ENCODE peak calls at places on chromosome 11, in nine cellular contexts. B is heart right ventricle, N is endodermal cell, G is colonic mucosa, M is stomach, S is body of pancreas, V is endothelial cell of umbilical vein, Y is astrocyte, T is H9. J is an unnamed sample.

GRCh38 chr11:2212411-2213251 is 41.0 kb upstream of the TH start:
- DNase-seq in B (peak; percentile 2), N (peak; percentile 48), G (peak; percentile 18), M (peak; percentile 55), S (peak; percentile 30), V (no peak), Y (no peak), T (peak; percentile 23), J (peak; percentile 34)

GRCh38 chr11:122232985-122233384 is 117.0 kb upstream of the BLID start:
- DNase-seq in B (no peak), N (no peak), G (no peak), M (no peak), S (no peak), V (no peak), Y (no peak), T (no peak), J (no peak)

GRCh38 chr11:17764446-17765218 is 30.1 kb downstream of the KCNC1 start:
- DNase-seq in B (no peak), N (no peak), G (no peak), M (no peak), S (no peak), V (no peak), Y (no peak), T (no peak), J (no peak)

GRCh38 chr11:94185387-94186084 is 56.9 kb downstream of the PANX1 start:
- DNase-seq in B (no peak), N (no peak), G (no peak), M (no peak), S (no peak), V (no peak), Y (peak; percentile 90), T (no peak), J (no peak)

GRCh38 chr11:13668957-13669521 is 571 bp downstream of the FAR1 start:
- DNase-seq in B (peak; percentile 16), N (peak; percentile 70), G (peak; percentile 76), M (peak; percentile 41), S (peak; percentile 34), V (peak; percentile 45), Y (no peak), T (no peak), J (peak; percentile 61)

GRCh38 chr11:63939351-63939920 is 634 bp downstream of the NAA40 start:
- DNase-seq in B (no peak), N (no peak), G (peak; percentile 46), M (no peak), S (peak; percentile 22), V (peak; percentile 31), Y (no peak), T (peak; percentile 44), J (peak; percentile 53)

GRCh38 chr11:70574725-70575347 is 176.5 kb downstream of the CTTN start:
- DNase-seq in B (no peak), N (peak; percentile 44), G (no peak), M (no peak), S (no peak), V (no peak), Y (no peak), T (no peak), J (no peak)

GRCh38 chr11:47918370-47918690 is 62.0 kb upstream of the PTPRJ start:
- DNase-seq in B (no peak), N (no peak), G (no peak), M (no peak), S (no peak), V (no peak), Y (no peak), T (no peak), J (no peak)

GRCh38 chr11:2910401-2910955 is 18.7 kb downstream of the PHLDA2 start:
- DNase-seq in B (no peak), N (no peak), G (no peak), M (no peak), S (no peak), V (no peak), Y (no peak), T (no peak), J (no peak)

GRCh38 chr11:2798951-2799761 is 86.4 kb downstream of the CDKN1C start:
- DNase-seq in B (no peak), N (peak; percentile 37), G (peak; percentile 12), M (peak; percentile 21), S (no peak), V (no peak), Y (peak; percentile 23), T (peak; percentile 17), J (no peak)

GRCh38 chr11:19931141-19931767 is 218.6 kb downstream of the NAV2 start:
- DNase-seq in B (no peak), N (no peak), G (no peak), M (no peak), S (no peak), V (no peak), Y (peak; percentile 30), T (no peak), J (no peak)
- H3K4me1 ChIP-seq in B (no peaks in the 10 kb centered on the region), N (no peaks in the 10 kb centered on the region), G (no peaks in the 10 kb centered on the region), M (peaks cover 18% of the 10 kb centered on the region), S (peaks cover 9% of the 10 kb centered on the region), V (peaks cover 17% of the 10 kb centered on the region), Y (peaks cover 22% of the 10 kb centered on the region), T (peaks cover 3% of the 10 kb centered on the region), J (peaks cover 10% of the 10 kb centered on the region)

DNA sequence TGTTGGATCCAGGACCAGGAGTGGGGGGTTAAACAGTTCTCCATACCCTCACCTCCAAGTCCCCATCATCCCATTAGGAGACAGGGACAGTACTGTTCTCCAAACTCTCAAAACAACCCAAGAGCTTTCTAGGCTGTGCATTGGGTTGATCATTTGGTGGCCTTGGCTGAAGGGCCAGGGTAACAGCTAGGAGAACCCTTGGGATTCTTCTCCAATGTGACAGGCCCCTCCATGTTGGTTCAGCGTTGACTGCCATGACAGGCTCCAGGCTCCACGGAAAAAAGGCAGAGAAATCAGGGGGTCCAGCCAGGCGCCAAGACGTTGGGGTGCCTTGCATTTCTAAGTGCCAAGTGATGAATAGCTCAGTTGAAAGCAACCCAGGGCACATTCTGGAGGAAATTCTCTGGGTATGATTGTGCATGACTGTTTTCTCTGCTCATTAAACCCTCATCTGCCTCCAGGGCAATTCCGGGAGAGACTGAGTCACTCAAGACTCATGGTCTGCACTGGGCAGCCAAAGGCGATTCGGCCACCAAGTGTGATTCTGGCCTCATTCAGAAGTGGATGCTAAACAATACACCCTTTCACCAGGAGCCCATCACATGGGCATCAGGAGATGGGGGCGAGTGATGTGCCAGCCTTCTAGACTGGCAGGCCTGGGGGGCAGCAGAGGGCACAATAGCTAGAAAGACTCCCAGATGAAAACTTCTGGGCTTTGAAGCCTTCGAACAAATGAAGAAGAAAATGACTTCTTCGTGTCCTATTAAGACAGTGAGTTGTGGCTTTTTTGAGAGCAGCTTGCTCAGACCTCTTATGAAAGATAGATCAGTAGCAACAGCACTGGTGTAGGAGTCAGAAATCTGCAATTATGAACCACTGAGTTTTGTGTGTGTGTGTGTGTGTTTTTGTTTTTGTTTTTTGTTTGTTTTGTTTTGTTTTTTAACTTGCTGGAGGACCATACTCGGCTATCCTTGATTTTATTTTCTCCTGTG is 27.7 kb downstream of the CD44 start:
- DNase-seq in B (no peak), N (no peak), G (no peak), M (no peak), S (no peak), V (peak; percentile 70), Y (peak; percentile 96), T (no peak), J (no peak)
- TF ChIP-seq CTCF in B (no peak), N (no peak), G (no peak), M (no peak), S (no peak), V (no peak), Y (no peak), T (no peak), J (no peak)

DNA sequence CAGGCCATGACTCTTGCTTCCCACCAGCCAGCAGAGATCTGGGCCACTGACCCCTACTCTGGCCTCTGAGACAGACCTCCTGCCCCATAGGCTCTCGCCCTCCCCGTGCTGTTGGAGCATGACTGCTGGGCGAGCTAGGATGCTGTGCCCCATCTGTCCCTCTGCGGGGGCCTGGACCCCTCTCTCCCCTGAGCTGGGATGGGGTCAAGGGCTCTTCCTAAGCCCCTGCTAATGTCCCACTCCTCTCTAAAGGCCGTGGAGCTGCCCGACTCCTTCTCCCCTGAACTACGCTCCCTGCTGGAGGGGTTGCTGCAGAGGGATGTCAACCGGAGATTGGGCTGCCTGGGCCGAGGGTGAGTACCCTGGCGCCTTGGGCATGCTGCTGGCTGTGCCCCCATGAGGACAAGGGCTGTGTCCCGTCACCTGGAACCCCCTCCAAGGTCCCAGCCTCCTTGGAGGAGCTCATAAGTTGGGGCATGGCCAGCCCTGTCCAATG is 6.2 kb upstream of the ANKRD13D start:
- DNase-seq in B (no peak), N (no peak), G (no peak), M (no peak), S (peak; percentile 10), V (no peak), Y (no peak), T (no peak), J (no peak)
- H3K4me1 ChIP-seq in B (peaks cover 15% of the 10 kb centered on the region), N (no peaks in the 10 kb centered on the region), G (peaks cover 15% of the 10 kb centered on the region), M (peaks cover 88% of the 10 kb centered on the region), S (peaks cover 23% of the 10 kb centered on the region), V (peaks cover 7% of the 10 kb centered on the region), Y (peaks cover 5% of the 10 kb centered on the region), T (peaks cover 4% of the 10 kb centered on the region), J (peaks cover 10% of the 10 kb centered on the region)

DNA sequence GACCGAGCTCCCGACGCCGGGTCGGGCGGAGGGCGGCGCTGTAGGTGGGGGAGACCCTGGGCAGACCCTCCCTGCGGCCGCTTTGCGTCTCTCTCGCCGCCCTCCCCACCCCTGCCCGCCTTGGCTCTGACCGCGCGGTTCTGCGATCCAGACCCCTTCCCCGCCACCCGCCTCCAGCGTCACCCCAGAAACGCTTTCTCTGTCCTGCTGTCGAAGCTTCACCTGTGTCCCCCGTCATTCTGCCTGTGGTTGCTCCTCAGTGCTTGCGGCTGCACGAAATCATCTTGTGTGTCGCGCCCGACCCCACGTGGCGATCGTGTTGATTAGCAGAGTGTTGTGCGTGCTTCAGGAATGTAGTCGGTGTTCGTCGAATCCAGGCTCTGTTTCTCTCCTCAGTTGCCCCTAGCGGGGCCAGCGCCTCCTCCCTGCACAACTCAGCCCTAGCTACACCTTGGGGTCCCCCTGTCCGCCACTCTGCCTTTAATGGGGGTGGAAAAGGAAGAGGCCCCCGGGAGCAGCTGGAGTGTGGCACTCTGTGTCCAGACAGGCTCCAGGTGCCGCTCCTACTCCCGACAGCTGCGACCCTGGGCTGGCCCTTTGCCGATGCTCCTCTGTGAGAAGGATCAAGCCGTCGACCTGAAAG is 851 bp downstream of the PTDSS2 start:
- DNase-seq in B (peak; percentile 42), N (peak; percentile 87), G (peak; percentile 80), M (peak; percentile 68), S (peak; percentile 70), V (peak; percentile 71), Y (peak; percentile 45), T (peak; percentile 53), J (peak; percentile 84)
- TF ChIP-seq CTCF in B (no peak), N (peak; percentile 22), G (no peak), M (peak; percentile 15), S (no peak), V (no peak), Y (no peak), T (peak; percentile 19), J (no peak)

DNA sequence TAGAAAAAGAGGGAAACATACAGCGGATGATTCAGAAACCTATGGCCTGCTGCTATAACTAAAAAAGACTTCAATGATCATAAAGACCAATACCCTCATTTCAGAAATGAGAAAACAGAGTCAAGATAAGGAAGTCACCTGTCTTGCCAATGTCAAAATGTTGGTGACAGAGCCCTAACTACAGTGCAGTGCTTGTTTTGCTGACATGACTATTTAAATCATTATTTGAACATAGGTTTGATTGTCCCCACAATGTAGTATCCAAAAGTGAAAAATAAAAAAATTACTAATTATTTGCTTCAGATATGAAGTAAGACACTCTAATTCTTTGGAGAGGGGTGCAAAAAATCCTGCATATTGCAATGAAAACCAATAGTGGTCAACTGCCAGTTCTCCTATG is 115.7 kb downstream of the SOX6 start:
- DNase-seq in B (no peak), N (no peak), G (no peak), M (no peak), S (no peak), V (no peak), Y (no peak), T (no peak), J (no peak)
- H3K4me1 ChIP-seq in B (no peaks in the 10 kb centered on the region), N (no peaks in the 10 kb centered on the region), G (no peaks in the 10 kb centered on the region), M (peaks cover 16% of the 10 kb centered on the region), S (peaks cover 6% of the 10 kb centered on the region), V (no peaks in the 10 kb centered on the region), Y (no peaks in the 10 kb centered on the region), T (no peaks in the 10 kb centered on the region), J (peaks cover 4% of the 10 kb centered on the region)

J was measured in Caco-2.